ENCODE peak calls at places on chromosomes 4 and X, in eight cellular contexts. One of them, this sample, is unnamed.

GRCh38 chr4:138724530-138724929 is 291.1 kb upstream of the NOCT start:
- DNase-seq in PC-3: no peak
- DNase-seq in fibroblast of lung: no peak
- DNase-seq in mesendoderm: peak; percentile 43
- DNase-seq in IMR-90: no peak
- DNase-seq in H9: no peak
- DNase-seq in neuronal stem cell: no peak
- DNase-seq in H1: peak; percentile 15
- DNase-seq in this sample: no peak

GRCh38 chrX:109345866-109346265 is 136.0 kb downstream of the GUCY2F start:
- DNase-seq in PC-3: no peak
- DNase-seq in fibroblast of lung: no peak
- DNase-seq in mesendoderm: no peak
- DNase-seq in IMR-90: no peak
- DNase-seq in H9: no peak
- DNase-seq in neuronal stem cell: no peak
- DNase-seq in H1: no peak
- DNase-seq in this sample: no peak

GRCh38 chr4:56496241-56496640 is 9.3 kb upstream of the ARL9 start:
- DNase-seq in PC-3: peak; percentile 59
- DNase-seq in fibroblast of lung: no peak
- DNase-seq in mesendoderm: no peak
- DNase-seq in IMR-90: no peak
- DNase-seq in H9: no peak
- DNase-seq in neuronal stem cell: no peak
- DNase-seq in H1: no peak
- DNase-seq in this sample: no peak

GRCh38 chr4:121789470-121789869 is 11.7 kb upstream of the EXOSC9 start:
- DNase-seq in PC-3: no peak
- DNase-seq in fibroblast of lung: peak; percentile 63
- DNase-seq in mesendoderm: no peak
- DNase-seq in IMR-90: peak; percentile 41
- DNase-seq in H9: no peak
- DNase-seq in neuronal stem cell: no peak
- DNase-seq in H1: no peak
- DNase-seq in this sample: no peak

GRCh38 chrX:29531336-29531735 is 684.0 kb upstream of the MAGEB2 start:
- DNase-seq in PC-3: no peak
- DNase-seq in fibroblast of lung: no peak
- DNase-seq in mesendoderm: no peak
- DNase-seq in IMR-90: no peak
- DNase-seq in H9: no peak
- DNase-seq in neuronal stem cell: no peak
- DNase-seq in H1: no peak
- DNase-seq in this sample: no peak

GRCh38 chr4:99148545-99148944 is 4.4 kb upstream of the ADH4 start:
- DNase-seq in PC-3: no peak
- DNase-seq in fibroblast of lung: no peak
- DNase-seq in mesendoderm: no peak
- DNase-seq in IMR-90: no peak
- DNase-seq in H9: no peak
- DNase-seq in neuronal stem cell: no peak
- DNase-seq in H1: no peak
- DNase-seq in this sample: no peak

GRCh38 chr4:38868055-38868965 is 704 bp downstream of the FAM114A1 start:
- DNase-seq in PC-3: no peak
- DNase-seq in fibroblast of lung: peak; percentile 43
- DNase-seq in mesendoderm: peak; percentile 65
- DNase-seq in IMR-90: peak; percentile 60
- DNase-seq in H9: peak; percentile 38
- DNase-seq in neuronal stem cell: peak; percentile 9
- DNase-seq in H1: no peak
- DNase-seq in this sample: no peak

GRCh38 chr4:83561381-83561780 is 25.5 kb downstream of the GPAT3 start:
- DNase-seq in PC-3: peak; percentile 75
- DNase-seq in fibroblast of lung: peak; percentile 71
- DNase-seq in mesendoderm: no peak
- DNase-seq in IMR-90: peak; percentile 74
- DNase-seq in H9: no peak
- DNase-seq in neuronal stem cell: no peak
- DNase-seq in H1: no peak
- DNase-seq in this sample: no peak

GRCh38 chr4:183376381-183376780 is 54.2 kb upstream of the CLDN24 start:
- DNase-seq in PC-3: no peak
- DNase-seq in fibroblast of lung: no peak
- DNase-seq in mesendoderm: no peak
- DNase-seq in IMR-90: no peak
- DNase-seq in H9: no peak
- DNase-seq in neuronal stem cell: no peak
- DNase-seq in H1: no peak
- DNase-seq in this sample: no peak

GRCh38 chr4:112130903-112131302 is 14.4 kb upstream of the FAM241A start:
- DNase-seq in PC-3: no peak
- DNase-seq in fibroblast of lung: peak; percentile 65
- DNase-seq in mesendoderm: peak; percentile 47
- DNase-seq in IMR-90: no peak
- DNase-seq in H9: peak; percentile 35
- DNase-seq in neuronal stem cell: no peak
- DNase-seq in H1: no peak
- DNase-seq in this sample: no peak

GRCh38 chrX:153981771-153982533 is 9.4 kb downstream of the TMEM187 start:
- DNase-seq in PC-3: no peak
- DNase-seq in fibroblast of lung: no peak
- DNase-seq in mesendoderm: no peak
- DNase-seq in IMR-90: no peak
- DNase-seq in H9: no peak
- DNase-seq in neuronal stem cell: no peak
- DNase-seq in H1: no peak
- DNase-seq in this sample: peak; percentile 55

GRCh38 chr4:98260047-98260578 is 1.1 kb upstream of the RAP1GDS1 start:
- DNase-seq in PC-3: peak; percentile 19
- DNase-seq in fibroblast of lung: no peak
- DNase-seq in mesendoderm: peak; percentile 77
- DNase-seq in IMR-90: peak; percentile 10
- DNase-seq in H9: peak; percentile 62
- DNase-seq in neuronal stem cell: no peak
- DNase-seq in H1: no peak
- DNase-seq in this sample: no peak

GRCh38 chr4:55770662-55771061 is 48.9 kb upstream of the EXOC1L start:
- DNase-seq in PC-3: peak; percentile 59
- DNase-seq in fibroblast of lung: no peak
- DNase-seq in mesendoderm: no peak
- DNase-seq in IMR-90: no peak
- DNase-seq in H9: no peak
- DNase-seq in neuronal stem cell: no peak
- DNase-seq in H1: no peak
- DNase-seq in this sample: no peak

GRCh38 chrX:15816886-15817285 is 26.6 kb downstream of the ZRSR2 start:
- DNase-seq in PC-3: no peak
- DNase-seq in fibroblast of lung: peak; percentile 48
- DNase-seq in mesendoderm: peak; percentile 72
- DNase-seq in IMR-90: no peak
- DNase-seq in H9: peak; percentile 32
- DNase-seq in neuronal stem cell: no peak
- DNase-seq in H1: no peak
- DNase-seq in this sample: peak; percentile 34

GRCh38 chr4:4859010-4859798 is at the start of gene MSX1:
- DNase-seq in PC-3: peak; percentile 75
- DNase-seq in fibroblast of lung: peak; percentile 84
- DNase-seq in mesendoderm: peak; percentile 92
- DNase-seq in IMR-90: peak; percentile 75
- DNase-seq in H9: peak; percentile 96
- DNase-seq in neuronal stem cell: peak; percentile 89
- DNase-seq in H1: peak; percentile 79
- DNase-seq in this sample: no peak

GRCh38 chr4:16772366-16772850 is 126.0 kb downstream of the LDB2 start:
- DNase-seq in PC-3: no peak
- DNase-seq in fibroblast of lung: peak; percentile 54
- DNase-seq in mesendoderm: no peak
- DNase-seq in IMR-90: peak; percentile 63
- DNase-seq in H9: no peak
- DNase-seq in neuronal stem cell: no peak
- DNase-seq in H1: no peak
- DNase-seq in this sample: no peak

GRCh38 chrX:6856471-6856870 is 291.0 kb upstream of the STS start:
- DNase-seq in PC-3: no peak
- DNase-seq in fibroblast of lung: no peak
- DNase-seq in mesendoderm: no peak
- DNase-seq in IMR-90: no peak
- DNase-seq in H9: no peak
- DNase-seq in neuronal stem cell: no peak
- DNase-seq in H1: no peak
- DNase-seq in this sample: no peak

GRCh38 chr4:1348746-1349145 is 1.7 kb downstream of the UVSSA start:
- DNase-seq in PC-3: no peak
- DNase-seq in fibroblast of lung: no peak
- DNase-seq in mesendoderm: no peak
- DNase-seq in IMR-90: no peak
- DNase-seq in H9: no peak
- DNase-seq in neuronal stem cell: no peak
- DNase-seq in H1: no peak
- DNase-seq in this sample: no peak

GRCh38 chr4:664713-665231 is 9.3 kb downstream of the ATP5ME start:
- DNase-seq in PC-3: no peak
- DNase-seq in fibroblast of lung: no peak
- DNase-seq in mesendoderm: no peak
- DNase-seq in IMR-90: no peak
- DNase-seq in H9: peak; percentile 24
- DNase-seq in neuronal stem cell: no peak
- DNase-seq in H1: no peak
- DNase-seq in this sample: no peak

GRCh38 chr4:53011176-53011575 is 149.1 kb downstream of the RASL11B start:
- DNase-seq in PC-3: no peak
- DNase-seq in fibroblast of lung: no peak
- DNase-seq in mesendoderm: no peak
- DNase-seq in IMR-90: no peak
- DNase-seq in H9: no peak
- DNase-seq in neuronal stem cell: no peak
- DNase-seq in H1: no peak
- DNase-seq in this sample: no peak

GRCh38 chr4:53012738-53013137 is 150.6 kb downstream of the RASL11B start:
- DNase-seq in PC-3: no peak
- DNase-seq in fibroblast of lung: no peak
- DNase-seq in mesendoderm: no peak
- DNase-seq in IMR-90: peak; percentile 30
- DNase-seq in H9: no peak
- DNase-seq in neuronal stem cell: no peak
- DNase-seq in H1: no peak
- DNase-seq in this sample: peak; percentile 84

GRCh38 chr4:53010320-53010719 is 148.2 kb downstream of the RASL11B start:
- DNase-seq in PC-3: no peak
- DNase-seq in fibroblast of lung: peak; percentile 66
- DNase-seq in mesendoderm: no peak
- DNase-seq in IMR-90: peak; percentile 53
- DNase-seq in H9: no peak
- DNase-seq in neuronal stem cell: no peak
- DNase-seq in H1: no peak
- DNase-seq in this sample: no peak

GRCh38 chr4:53007024-53007423 is 144.9 kb downstream of the RASL11B start:
- DNase-seq in PC-3: no peak
- DNase-seq in fibroblast of lung: no peak
- DNase-seq in mesendoderm: no peak
- DNase-seq in IMR-90: no peak
- DNase-seq in H9: no peak
- DNase-seq in neuronal stem cell: no peak
- DNase-seq in H1: no peak
- DNase-seq in this sample: no peak

GRCh38 chr4:53009824-53010223 is 147.7 kb downstream of the RASL11B start:
- DNase-seq in PC-3: no peak
- DNase-seq in fibroblast of lung: no peak
- DNase-seq in mesendoderm: no peak
- DNase-seq in IMR-90: no peak
- DNase-seq in H9: no peak
- DNase-seq in neuronal stem cell: no peak
- DNase-seq in H1: no peak
- DNase-seq in this sample: no peak
- H3K9ac ChIP-seq in PC-3: no peak overlapping the region
- H3K9ac ChIP-seq in fibroblast of lung: no peak overlapping the region
- H3K9ac ChIP-seq in mesendoderm: no peak overlapping the region
- H3K9ac ChIP-seq in IMR-90: no peak overlapping the region
- H3K9ac ChIP-seq in H9: no peak overlapping the region
- H3K9ac ChIP-seq in neuronal stem cell: no peak overlapping the region
- H3K9ac ChIP-seq in H1: no peak overlapping the region
- H3K9ac ChIP-seq in this sample: no peak overlapping the region

DNA sequence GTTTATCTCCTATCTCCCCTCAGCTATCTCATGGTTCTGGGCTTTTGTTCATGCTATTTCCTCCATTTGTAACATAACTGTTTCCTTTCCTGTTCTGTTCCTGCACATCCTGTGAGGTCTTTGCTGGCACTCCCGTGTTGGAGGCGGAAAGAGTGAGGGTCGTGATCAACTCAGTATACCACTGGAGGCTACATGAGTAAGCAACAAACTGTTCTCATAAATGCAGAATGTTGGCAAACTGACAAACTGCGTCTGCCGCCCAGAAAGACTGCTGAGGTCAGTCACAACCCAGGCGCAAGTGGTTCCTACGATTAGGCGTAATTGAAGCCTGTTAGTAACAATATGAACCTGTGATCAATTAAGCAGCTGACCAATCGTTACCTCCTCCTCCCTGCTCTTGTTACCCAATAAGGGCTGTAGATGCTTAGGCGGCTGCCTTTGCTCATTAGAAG is 48.8 kb downstream of the C4orf33 start:
- DNase-seq in PC-3: no peak
- DNase-seq in fibroblast of lung: no peak
- DNase-seq in mesendoderm: no peak
- DNase-seq in IMR-90: no peak
- DNase-seq in H9: no peak
- DNase-seq in neuronal stem cell: no peak
- DNase-seq in H1: no peak
- DNase-seq in this sample: no peak
- H3K9ac ChIP-seq in PC-3: no peak overlapping the region
- H3K9ac ChIP-seq in fibroblast of lung: no peak overlapping the region
- H3K9ac ChIP-seq in mesendoderm: no peak overlapping the region
- H3K9ac ChIP-seq in IMR-90: no peak overlapping the region
- H3K9ac ChIP-seq in H9: no peak overlapping the region
- H3K9ac ChIP-seq in neuronal stem cell: no peak overlapping the region
- H3K9ac ChIP-seq in H1: no peak overlapping the region
- H3K9ac ChIP-seq in this sample: no peak overlapping the region

GRCh38 chr4:139913995-139914394 is 240.0 kb downstream of the MAML3 start:
- DNase-seq in PC-3: no peak
- DNase-seq in fibroblast of lung: peak; percentile 81
- DNase-seq in mesendoderm: no peak
- DNase-seq in IMR-90: peak; percentile 85
- DNase-seq in H9: no peak
- DNase-seq in neuronal stem cell: no peak
- DNase-seq in H1: no peak
- DNase-seq in this sample: peak; percentile 60
- H3K9ac ChIP-seq in PC-3: no peak overlapping the region
- H3K9ac ChIP-seq in fibroblast of lung: no peak overlapping the region
- H3K9ac ChIP-seq in mesendoderm: no peak overlapping the region
- H3K9ac ChIP-seq in IMR-90: peak overlapping the region; percentile 14
- H3K9ac ChIP-seq in H9: no peak overlapping the region
- H3K9ac ChIP-seq in neuronal stem cell: no peak overlapping the region
- H3K9ac ChIP-seq in H1: no peak overlapping the region
- H3K9ac ChIP-seq in this sample: peak overlapping the region; percentile 35

DNA sequence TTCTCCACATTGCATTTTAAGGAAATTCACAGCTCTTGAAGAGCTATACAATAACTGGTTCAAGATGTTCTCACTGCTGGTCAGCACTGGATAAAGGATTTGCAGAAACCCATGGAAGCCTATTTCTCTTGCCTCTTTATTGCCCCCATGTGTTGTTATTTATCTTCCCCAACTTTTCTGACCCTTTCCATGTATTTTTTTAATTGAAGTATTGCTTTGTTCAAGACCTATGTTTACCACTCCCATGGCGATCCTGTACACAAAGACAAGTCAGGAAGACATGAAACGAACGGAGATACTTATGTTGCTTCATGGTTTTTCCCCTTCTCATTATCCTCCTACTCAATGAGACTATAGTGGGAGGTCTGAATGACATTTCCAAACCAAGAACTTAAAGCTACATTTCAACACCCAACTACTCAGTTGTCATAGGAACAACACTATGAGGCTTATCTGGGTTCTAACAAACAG is 566.4 kb upstream of the DIPK2B start:
- DNase-seq in PC-3: peak; percentile 35
- DNase-seq in fibroblast of lung: peak; percentile 48
- DNase-seq in mesendoderm: no peak
- DNase-seq in IMR-90: peak; percentile 43
- DNase-seq in H9: no peak
- DNase-seq in neuronal stem cell: no peak
- DNase-seq in H1: no peak
- DNase-seq in this sample: no peak
- H3K9ac ChIP-seq in PC-3: peak overlapping the region; percentile 95
- H3K9ac ChIP-seq in fibroblast of lung: peak overlapping the region; percentile 74
- H3K9ac ChIP-seq in mesendoderm: no peak overlapping the region
- H3K9ac ChIP-seq in IMR-90: peak overlapping the region; percentile 86
- H3K9ac ChIP-seq in H9: no peak overlapping the region
- H3K9ac ChIP-seq in neuronal stem cell: no peak overlapping the region
- H3K9ac ChIP-seq in H1: no peak overlapping the region
- H3K9ac ChIP-seq in this sample: peak overlapping the region; percentile 28

This sample was measured in SK-N-MC.